ENCODE peak calls at places on chromosomes 16 and 17, in five cellular contexts. A is hepatocyte, V is GM23338, M is HCT116, O is MM.1S. Q is an unnamed sample.

GRCh38 chr17:77570565-77570898 is 388.0 kb upstream of the TNRC6C start:
- DNase-seq in A (no peak), V (no peak), O (no peak), M (no peak), Q (no peak)

GRCh38 chr16:50615891-50616290 is 65.2 kb downstream of the SNX20 start:
- DNase-seq in V (no peak), M (no peak), O (no peak), A (no peak), Q (no peak)

GRCh38 chr17:66755101-66755943 is 79.6 kb upstream of the CACNG5 start:
- DNase-seq in M (peak; percentile 6), O (no peak), V (no peak), A (no peak), Q (peak; percentile 80)

GRCh38 chr16:78364501-78364900 is 265.0 kb downstream of the WWOX start:
- DNase-seq in M (no peak), V (no peak), A (no peak), O (no peak), Q (no peak)

GRCh38 chr16:49022351-49022963 is 259.2 kb downstream of the CBLN1 start:
- DNase-seq in O (no peak), V (peak; percentile 31), A (no peak), M (no peak), Q (peak; percentile 43)

GRCh38 chr17:56985371-56986162 is 7.6 kb downstream of the SCPEP1 start:
- DNase-seq in V (no peak), O (no peak), A (no peak), M (no peak), Q (no peak)

GRCh38 chr17:4175921-4176802 is 33.2 kb downstream of the CYB5D2 start:
- DNase-seq in V (no peak), O (no peak), M (no peak), A (no peak), Q (no peak)

GRCh38 chr17:82592289-82592683 is 56.0 kb downstream of the WDR45B start:
- DNase-seq in O (no peak), A (peak; percentile 58), V (no peak), M (no peak), Q (no peak)

GRCh38 chr16:86452451-86452850 is 57.9 kb upstream of the FOXF1 start:
- DNase-seq in O (no peak), V (no peak), M (no peak), A (no peak), Q (no peak)

GRCh38 chr17:77657821-77658220 is 300.7 kb upstream of the TNRC6C start:
- DNase-seq in A (no peak), V (no peak), O (no peak), M (no peak), Q (no peak)

GRCh38 chr16:69796285-69797118 is 34.4 kb downstream of the WWP2 start:
- DNase-seq in M (peak; percentile 45), V (peak; percentile 88), O (peak; percentile 62), A (peak; percentile 82), Q (peak; percentile 67)

GRCh38 chr17:8051831-8052230 is 13.0 kb downstream of the ALOX15B start:
- DNase-seq in A (no peak), O (no peak), M (no peak), V (no peak), Q (no peak)

GRCh38 chr16:52680993-52681392 is 134.1 kb upstream of the TOX3 start:
- DNase-seq in O (no peak), V (no peak), A (no peak), M (no peak), Q (no peak)

GRCh38 chr16:28499854-28500253 is 5.4 kb downstream of the APOBR start:
- DNase-seq in V (no peak), A (no peak), O (no peak), M (no peak), Q (no peak)

GRCh38 chr16:67860589-67861398 is 12.1 kb upstream of the EDC4 start:
- DNase-seq in V (no peak), O (no peak), M (no peak), A (no peak), Q (peak; percentile 68)

GRCh38 chr16:6524501-6524900 is 808.1 kb upstream of the RBFOX1 start:
- DNase-seq in O (no peak), A (no peak), M (no peak), V (no peak), Q (no peak)

GRCh38 chr17:28145348-28145747 is 102.9 kb downstream of the NLK start:
- DNase-seq in M (peak; percentile 7), V (no peak), A (no peak), O (no peak), Q (peak; percentile 11)

GRCh38 chr17:79323556-79323955 is 248.9 kb downstream of the ENGASE start:
- DNase-seq in M (no peak), O (no peak), V (no peak), A (no peak), Q (no peak)

GRCh38 chr17:20066253-20066652 is 57.1 kb downstream of the SPECC1 start:
- DNase-seq in A (peak; percentile 23), O (no peak), M (no peak), V (no peak), Q (peak; percentile 99)

GRCh38 chr17:5826384-5826783 is 242.1 kb upstream of the NLRP1 start:
- DNase-seq in V (no peak), M (no peak), A (no peak), O (no peak), Q (peak; percentile 82)

GRCh38 chr16:69286941-69287713 is 24.0 kb upstream of the VPS4A start:
- DNase-seq in O (peak; percentile 73), A (peak; percentile 79), M (peak; percentile 31), V (peak; percentile 76), Q (peak; percentile 65)

GRCh38 chr16:67019171-67019570 is 9.8 kb upstream of the CBFB start:
- DNase-seq in A (no peak), V (no peak), O (no peak), M (no peak), Q (no peak)

GRCh38 chr17:42521036-42521435 is 15.0 kb upstream of the NAGLU start:
- DNase-seq in O (no peak), V (no peak), M (no peak), A (no peak), Q (no peak)

GRCh38 chr17:44118427-44119050 is 4.9 kb downstream of the HDAC5 start:
- DNase-seq in A (no peak), O (no peak), V (peak; percentile 70), M (no peak), Q (no peak)

GRCh38 chr16:51648521-51648920 is 497.5 kb upstream of the SALL1 start:
- DNase-seq in M (no peak), O (no peak), A (no peak), V (no peak), Q (no peak)

GRCh38 chr16:88569614-88569984 is 604 bp upstream of the ZC3H18 start:
- DNase-seq in M (no peak), A (peak; percentile 40), O (peak; percentile 6), V (peak; percentile 34), Q (no peak)

DNA sequence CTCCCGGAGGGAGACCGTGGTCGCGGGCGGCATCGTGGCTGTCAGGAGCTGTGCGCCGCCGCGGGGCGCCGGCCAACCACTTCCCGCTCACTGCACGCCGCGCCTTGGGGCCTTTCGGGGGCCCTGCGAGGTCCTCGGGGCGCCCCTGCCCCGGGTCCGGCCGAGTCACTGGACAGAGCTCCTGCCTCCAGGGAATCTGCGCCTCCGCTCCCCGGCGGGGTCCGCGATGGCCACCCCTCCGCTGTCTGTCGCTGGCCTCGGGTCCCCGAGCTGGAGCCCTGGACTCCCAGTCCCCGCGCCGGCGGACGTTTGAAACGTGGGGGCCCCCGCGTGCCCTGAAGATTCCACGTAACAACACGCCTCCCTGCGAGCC is at the start of gene QRICH2:
- DNase-seq in V (peak; percentile 26), M (no peak), A (no peak), O (no peak), Q (no peak)
- TF ChIP-seq CTCF in V (no peak), M (no peak), A (no peak), O (no peak), Q (no peak)

GRCh38 chr16:57637424-57637823 is 9.0 kb downstream of the ADGRG1 start:
- DNase-seq in O (no peak), V (no peak), A (no peak), M (no peak), Q (no peak)
- H3K27ac ChIP-seq in O (no peak overlapping the region), V (no peak overlapping the region), A (no peak overlapping the region), M (no peak overlapping the region), Q (no peak overlapping the region)

GRCh38 chr16:71574702-71575101 is 2.2 kb downstream of the TAT start:
- DNase-seq in O (no peak), V (no peak), A (no peak), M (no peak), Q (no peak)

GRCh38 chr16:71569621-71570020 is 7.3 kb downstream of the TAT start:
- DNase-seq in A (peak; percentile 23), M (no peak), O (no peak), V (no peak), Q (no peak)

GRCh38 chr16:71573387-71574094 is 3.4 kb downstream of the TAT start:
- DNase-seq in V (no peak), O (no peak), A (no peak), M (no peak), Q (no peak)

GRCh38 chr16:71570143-71570542 is 6.7 kb downstream of the TAT start:
- DNase-seq in M (no peak), V (no peak), A (no peak), O (no peak), Q (no peak)

DNA sequence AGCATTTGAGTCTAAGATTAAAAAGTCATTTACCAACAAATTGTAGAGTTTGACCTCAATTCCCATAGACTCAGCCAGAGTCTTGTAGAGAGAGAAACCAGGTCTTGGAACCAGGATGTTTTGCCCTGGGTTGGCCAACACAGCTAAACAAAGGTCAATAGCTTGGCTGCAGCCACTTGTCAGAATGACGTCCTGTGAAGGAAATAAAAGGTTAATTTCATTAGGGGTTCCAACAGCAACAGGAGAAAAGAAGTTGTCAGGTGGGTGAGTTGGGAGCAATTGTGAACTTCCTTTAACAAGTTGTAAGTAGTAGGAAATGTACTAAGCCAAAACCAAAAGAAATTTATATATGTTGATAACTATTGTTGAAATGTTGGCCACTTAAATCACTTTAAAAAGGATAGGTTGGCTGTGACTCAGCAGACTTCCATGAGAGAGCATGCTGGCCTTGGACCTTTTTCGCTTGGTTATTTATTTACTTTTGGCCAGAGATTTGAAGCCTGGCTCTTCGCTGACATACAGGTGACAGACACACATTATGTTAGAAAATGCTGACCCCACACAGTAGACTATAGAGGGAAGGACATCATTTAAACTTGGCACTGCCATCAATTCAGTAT is 4.3 kb downstream of the TAT start:
- DNase-seq in A (peak; percentile 70), O (no peak), M (no peak), V (no peak), Q (no peak)
- TF ChIP-seq EZH2 in A (no peak), O (no peak), M (no peak), V (no peak), Q (no peak)

GRCh38 chr17:47251421-47251940 is 2.1 kb upstream of the ITGB3 start:
- DNase-seq in O (no peak), A (no peak), V (peak; percentile 29), M (no peak), Q (no peak)
- TF ChIP-seq CTCF in O (no peak), A (no peak), V (no peak), M (no peak), Q (no peak)

GRCh38 chr16:23423496-23424049 is 29.4 kb downstream of the COG7 start:
- DNase-seq in A (peak; percentile 39), M (peak; percentile 76), O (no peak), V (peak; percentile 41), Q (peak; percentile 94)
- H3K27ac ChIP-seq in A (peak overlapping the region; percentile 37), M (peak overlapping the region; percentile 62), O (no peak overlapping the region), V (no peak overlapping the region), Q (peak overlapping the region; percentile 98)